ENCODE peak calls at places on chromosomes 1 and 21, in four cellular contexts. L is GM23338, F is GM04504, S is Kasumi-1. Z is an unnamed sample.

GRCh38 chr1:15410223-15410883 is 665 bp downstream of the EFHD2 start:
- DNase-seq in F (no peak), L (no peak), S (peak; percentile 12), Z (no peak)

GRCh38 chr1:16955186-16955585 is 25.2 kb downstream of the MFAP2 start:
- DNase-seq in F (no peak), L (no peak), S (no peak), Z (no peak)

GRCh38 chr1:232899839-232900238 is 50.6 kb upstream of the NTPCR start:
- DNase-seq in S (no peak), F (no peak), L (no peak), Z (no peak)

GRCh38 chr1:227759345-227760300 is 24.4 kb downstream of the SNAP47 start:
- DNase-seq in S (no peak), L (no peak), F (peak; percentile 94), Z (no peak)

GRCh38 chr21:33265664-33266049 is 510 bp upstream of the IL10RB start:
- DNase-seq in F (no peak), S (peak; percentile 98), L (peak; percentile 65), Z (peak; percentile 96)

GRCh38 chr1:156785458-156785857 is 18.1 kb downstream of the PRCC start:
- DNase-seq in F (no peak), L (no peak), S (no peak), Z (no peak)

GRCh38 chr1:185896863-185897262 is 162.7 kb downstream of the HMCN1 start:
- DNase-seq in L (no peak), F (no peak), S (no peak), Z (no peak)

GRCh38 chr1:7686301-7686850 is 84.7 kb upstream of the VAMP3 start:
- DNase-seq in S (no peak), L (no peak), F (no peak), Z (no peak)

GRCh38 chr1:235122348-235122747 is 6.3 kb downstream of the TOMM20 start:
- DNase-seq in F (no peak), S (no peak), L (no peak), Z (no peak)

GRCh38 chr1:208239518-208240381 is 4.4 kb downstream of the PLXNA2 start:
- DNase-seq in S (no peak), L (no peak), F (no peak), Z (no peak)

Z was measured in AML-193.